ENCODE peak calls at places on chromosomes 16 and 17, in ten cellular contexts. V is sigmoid colon, K is HCT116, L is spleen, F is upper lobe of left lung, E is transverse colon, H is stomach, Y is prostate gland, R is esophagus muscularis mucosa, B is H1. J is an unnamed sample.

GRCh38 chr16:81505011-81505660 is 60.5 kb downstream of the CMIP start:
- DNase-seq in H (no peak), F (no peak), R (no peak), Y (no peak), B (no peak), L (peak), K (peak), V (no peak), E (peak), J (no peak)

GRCh38 chr17:18182978-18183333 is 672 bp upstream of the ALKBH5 start:
- DNase-seq in F (peak), Y (peak), V (peak), E (peak), R (peak), H (peak), L (peak), K (no peak), B (peak), J (peak)

GRCh38 chr16:5709889-5710288 is 612.3 kb upstream of the EEF2KMT start:
- DNase-seq in R (no peak), F (no peak), V (no peak), E (no peak), K (no peak), H (no peak), Y (no peak), B (peak), L (no peak), J (no peak)

GRCh38 chr17:4709794-4710692 is at the start of gene ARRB2:
- DNase-seq in F (peak), Y (peak), E (peak), R (peak), V (peak), H (peak), B (peak), L (peak), K (peak), J (peak)

GRCh38 chr17:31369266-31369665 is 22.2 kb upstream of the RAB11FIP4 start:
- DNase-seq in L (no peak), F (no peak), E (no peak), Y (no peak), V (no peak), K (no peak), R (no peak), B (no peak), H (no peak), J (no peak)

GRCh38 chr17:64772845-64773299 is 110.8 kb upstream of the SMURF2 start:
- DNase-seq in R (peak), E (no peak), B (no peak), H (no peak), Y (no peak), F (no peak), K (no peak), L (no peak), V (no peak), J (peak)

GRCh38 chr16:68083861-68084503 is 1.2 kb upstream of the NFATC3 start:
- DNase-seq in H (no peak), R (peak), Y (no peak), E (no peak), B (no peak), K (no peak), V (peak), L (peak), F (no peak), J (no peak)

GRCh38 chr16:70769761-70770160 is 31.2 kb downstream of the VAC14 start:
- DNase-seq in Y (no peak), H (no peak), K (no peak), E (no peak), V (no peak), L (no peak), B (no peak), R (no peak), F (no peak), J (no peak)

GRCh38 chr16:11394593-11394960 is 49.3 kb downstream of the RMI2 start:
- DNase-seq in K (no peak), E (no peak), F (no peak), V (peak), L (peak), H (no peak), R (no peak), Y (no peak), B (no peak), J (peak)

GRCh38 chr17:48985436-48986245 is 11.5 kb upstream of the IGF2BP1 start:
- DNase-seq in H (no peak), B (peak), F (no peak), Y (no peak), R (peak), K (no peak), L (no peak), E (no peak), V (no peak), J (peak)

GRCh38 chr17:15265131-15265530 is at the start of gene PMP22:
- DNase-seq in K (no peak), Y (no peak), V (peak), R (no peak), B (no peak), H (no peak), L (peak), E (peak), F (no peak), J (no peak)

DNA sequence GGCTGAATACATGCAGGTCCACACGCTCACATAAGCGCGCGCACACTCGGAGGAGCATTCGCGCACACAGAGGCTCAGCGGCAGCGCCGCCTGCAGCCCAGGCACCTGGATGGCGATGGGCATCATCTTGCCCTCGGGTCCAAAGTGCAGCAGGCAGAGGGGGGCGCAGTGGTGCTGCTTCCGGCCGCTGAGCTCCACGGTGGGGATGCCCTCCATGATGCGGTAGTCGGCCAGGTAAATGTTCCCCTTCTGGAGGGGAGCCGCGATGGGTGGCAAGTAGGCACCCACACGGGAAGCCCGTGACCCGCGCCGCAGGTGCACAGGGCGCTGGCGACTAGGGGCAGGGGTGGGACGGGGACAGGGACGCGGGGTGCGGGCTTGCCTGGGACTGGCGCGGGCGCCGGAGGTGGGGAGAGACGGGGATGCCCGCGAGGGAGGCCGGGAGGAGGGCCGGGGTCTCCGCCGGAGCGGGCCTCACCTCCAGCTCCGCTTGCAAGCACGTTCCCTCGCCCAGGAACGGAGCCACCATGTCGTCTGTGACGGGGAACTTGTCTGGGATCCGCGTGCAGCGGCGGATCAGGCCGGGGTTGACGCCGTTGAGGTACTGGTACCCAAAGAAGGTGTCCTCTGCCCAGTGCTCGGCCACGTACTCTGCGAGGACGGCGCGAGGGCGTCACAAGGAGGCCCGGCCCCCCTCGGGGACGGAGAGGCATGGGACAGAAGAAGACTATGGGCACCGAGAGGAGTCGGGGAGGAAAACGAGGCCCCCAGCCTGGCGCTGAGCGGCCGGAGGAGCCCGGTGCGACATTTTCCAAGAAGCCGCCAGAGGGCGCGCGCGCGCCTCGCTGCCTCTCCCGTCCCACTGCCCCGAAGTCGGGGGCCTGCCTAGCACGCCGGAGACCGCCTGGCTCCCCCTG is 8.0 kb downstream of the ALOX12B start:
- DNase-seq in K (peak), B (peak), Y (no peak), E (peak), V (peak), L (peak), F (peak), R (no peak), H (peak), J (peak)
- TF ChIP-seq POLR2A in K (no peak), B (no peak), Y (no peak), E (no peak), V (no peak), L (no peak), F (no peak), R (no peak), H (no peak), J (no peak)

DNA sequence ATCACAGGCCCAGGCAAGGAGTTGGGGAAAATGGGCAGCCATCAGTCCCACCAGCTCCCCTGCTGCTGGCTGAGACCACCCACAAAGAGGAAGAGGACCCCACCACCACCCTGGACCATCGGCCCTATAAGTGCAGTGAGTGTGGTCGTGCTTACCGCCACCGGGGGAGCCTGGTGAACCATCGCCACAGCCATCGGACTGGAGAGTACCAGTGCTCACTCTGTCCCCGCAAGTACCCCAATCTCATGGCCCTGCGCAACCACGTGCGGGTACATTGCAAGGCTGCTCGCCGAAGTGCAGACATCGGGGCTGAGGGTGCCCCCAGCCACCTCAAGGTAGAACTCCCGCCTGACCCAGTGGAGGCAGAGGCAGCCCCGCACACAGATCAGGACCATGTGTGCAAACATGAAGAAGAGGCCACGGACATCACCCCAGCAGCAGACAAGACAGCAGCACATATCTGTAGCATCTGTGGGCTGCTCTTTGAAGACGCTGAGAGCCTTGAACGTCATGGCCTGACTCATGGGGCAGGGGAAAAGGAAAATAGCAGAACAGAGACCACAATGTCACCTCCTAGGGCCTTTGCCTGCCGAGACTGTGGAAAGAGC is 3.5 kb downstream of the ZNF646 start:
- DNase-seq in R (no peak), H (no peak), F (no peak), L (no peak), B (no peak), E (no peak), V (peak), K (no peak), Y (no peak), J (no peak)
- TF ChIP-seq CTCF in R (no peak), H (no peak), F (no peak), L (no peak), B (peak), E (no peak), V (no peak), K (peak), Y (no peak), J (no peak)

GRCh38 chr17:50934672-50935200 is 68.6 kb upstream of the TOB1 start:
- DNase-seq in K (no peak), Y (no peak), V (no peak), E (no peak), B (no peak), H (no peak), F (no peak), R (no peak), L (no peak), J (no peak)

GRCh38 chr17:50934161-50934560 is 68.0 kb upstream of the TOB1 start:
- DNase-seq in R (no peak), E (no peak), Y (no peak), B (no peak), L (no peak), K (no peak), F (no peak), H (no peak), V (no peak), J (no peak)

GRCh38 chr17:50932584-50932901 is 66.4 kb upstream of the TOB1 start:
- DNase-seq in Y (no peak), L (peak), E (no peak), V (no peak), H (no peak), F (no peak), R (no peak), B (no peak), K (no peak), J (no peak)

GRCh38 chr17:50928662-50929061 is 62.5 kb upstream of the TOB1 start:
- DNase-seq in K (no peak), V (no peak), Y (no peak), B (no peak), R (no peak), H (no peak), F (no peak), L (no peak), E (no peak), J (no peak)

GRCh38 chr17:50931003-50931878 is 65.1 kb upstream of the TOB1 start:
- DNase-seq in E (peak), B (peak), V (peak), F (peak), H (peak), L (peak), K (no peak), R (no peak), Y (peak), J (no peak)
- TF ChIP-seq POLR2AphosphoS5 in E (peak), B (no peak), V (peak), F (peak), H (peak), L (peak), K (peak), R (peak), Y (peak), J (peak)

GRCh38 chr16:83245061-83245460 is 562.7 kb upstream of the HSBP1 start:
- DNase-seq in Y (no peak), E (no peak), F (no peak), R (no peak), V (no peak), L (no peak), B (no peak), K (no peak), H (no peak), J (no peak)
- TF ChIP-seq POLR2A in Y (no peak), E (no peak), F (no peak), R (no peak), V (no peak), L (no peak), B (no peak), K (no peak), H (no peak), J (no peak)

GRCh38 chr16:85639529-85640253 is 26.6 kb downstream of the GSE1 start:
- DNase-seq in E (no peak), B (no peak), R (no peak), K (no peak), Y (peak), F (no peak), L (no peak), V (peak), H (peak), J (no peak)
- TF ChIP-seq CTCF in E (no peak), B (no peak), R (no peak), K (no peak), Y (peak), F (no peak), L (no peak), V (no peak), H (no peak), J (no peak)

GRCh38 chr16:23742761-23743160 is 12.1 kb upstream of the CHP2 start:
- DNase-seq in V (no peak), F (no peak), K (no peak), Y (no peak), L (no peak), E (no peak), B (no peak), R (no peak), H (no peak), J (no peak)
- TF ChIP-seq POLR2AphosphoS5 in V (no peak), F (no peak), K (no peak), Y (no peak), L (no peak), E (no peak), B (no peak), R (no peak), H (no peak), J (no peak)

GRCh38 chr16:3400779-3401688 is at the start of the genes ZNF174 and ZSCAN32:
- DNase-seq in Y (peak), H (peak), R (peak), F (peak), L (peak), V (peak), K (peak), E (peak), B (peak), J (peak)
- TF ChIP-seq POLR2A in Y (peak), H (no peak), R (peak), F (no peak), L (peak), V (peak), K (peak), E (peak), B (peak), J (peak)

GRCh38 chr17:66717680-66718079 is 117.2 kb upstream of the CACNG5 start:
- DNase-seq in B (no peak), H (no peak), L (no peak), F (peak), K (no peak), Y (no peak), V (no peak), E (peak), R (no peak), J (no peak)
- TF ChIP-seq CTCF in B (no peak), H (no peak), L (no peak), F (no peak), K (no peak), Y (no peak), V (no peak), E (no peak), R (no peak), J (no peak)